ENCODE peak calls at places on chromosomes 7 and 10, in four cellular contexts. H is K562, X is HCT116, L is HepG2. G is an unnamed sample.

GRCh38 chr10:53395449-53395848 is 622.9 kb upstream of the MBL2 start:
- DNase-seq in H (no peak), X (no peak), L (no peak), G (no peak)

GRCh38 chr10:110641256-110641655 is 2.9 kb upstream of the RBM20 start:
- DNase-seq in H (peak; percentile 83), X (peak; percentile 42), L (peak; percentile 56), G (no peak)

GRCh38 chr7:98250789-98251188 is 1.2 kb downstream of the TECPR1 start:
- DNase-seq in H (peak; percentile 54), X (no peak), L (no peak), G (no peak)

GRCh38 chr7:120942861-120943260 is 7.7 kb upstream of the ING3 start:
- DNase-seq in H (no peak), X (no peak), L (no peak), G (no peak)

GRCh38 chr10:107619124-107619523 is 454.6 kb upstream of the SORCS1 start:
- DNase-seq in H (no peak), X (no peak), L (no peak), G (no peak)

GRCh38 chr10:8133146-8133545 is 78.7 kb downstream of the GATA3 start:
- DNase-seq in H (no peak), X (no peak), L (no peak), G (no peak)

GRCh38 chr10:96416643-96417042 is 57.8 kb upstream of the OPALIN start:
- DNase-seq in H (no peak), X (no peak), L (peak; percentile 76), G (no peak)

GRCh38 chr7:82778021-82778420 is 334.4 kb upstream of the CACNA2D1 start:
- DNase-seq in H (no peak), X (no peak), L (no peak), G (no peak)

GRCh38 chr10:13352519-13352918 is 4.4 kb upstream of the SEPHS1 start:
- DNase-seq in H (peak; percentile 51), X (no peak), L (peak; percentile 26), G (no peak)
- TF ChIP-seq CTCF in H (peak; percentile 68), X (peak; percentile 11), L (peak; percentile 78), G (no peak)

DNA sequence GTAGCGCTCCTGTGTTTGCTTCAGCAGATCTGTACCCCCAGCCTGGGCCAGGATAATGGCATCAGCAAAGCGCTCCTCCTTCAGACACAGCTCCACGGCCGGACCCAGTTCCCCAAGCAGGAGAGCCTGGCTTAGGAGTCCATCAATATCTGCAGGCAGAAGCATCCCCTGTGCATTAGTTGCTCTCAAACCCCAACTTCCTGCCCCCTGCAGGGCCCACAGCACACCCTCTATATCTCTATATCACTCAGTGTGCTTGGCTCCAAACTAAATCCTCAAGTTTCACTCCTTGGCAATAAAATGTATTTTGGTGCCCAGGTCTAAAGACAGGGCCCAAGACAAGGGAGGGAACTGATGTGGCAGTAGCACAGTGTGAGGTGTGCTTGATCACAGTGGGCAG is 21.6 kb downstream of the SEC31B start:
- DNase-seq in H (no peak), X (no peak), L (no peak), G (no peak)
- H3K4me3 ChIP-seq in H (no peak overlapping the region), X (no peak overlapping the region), L (no peak overlapping the region), G (no peak overlapping the region)

GRCh38 chr7:28349637-28350036 is 62.7 kb upstream of the CREB5 start:
- DNase-seq in H (no peak), X (no peak), L (peak; percentile 15), G (peak; percentile 28)
- TF ChIP-seq TCF7L2 in H (no peak), X (no peak), L (no peak), G (no peak)

DNA sequence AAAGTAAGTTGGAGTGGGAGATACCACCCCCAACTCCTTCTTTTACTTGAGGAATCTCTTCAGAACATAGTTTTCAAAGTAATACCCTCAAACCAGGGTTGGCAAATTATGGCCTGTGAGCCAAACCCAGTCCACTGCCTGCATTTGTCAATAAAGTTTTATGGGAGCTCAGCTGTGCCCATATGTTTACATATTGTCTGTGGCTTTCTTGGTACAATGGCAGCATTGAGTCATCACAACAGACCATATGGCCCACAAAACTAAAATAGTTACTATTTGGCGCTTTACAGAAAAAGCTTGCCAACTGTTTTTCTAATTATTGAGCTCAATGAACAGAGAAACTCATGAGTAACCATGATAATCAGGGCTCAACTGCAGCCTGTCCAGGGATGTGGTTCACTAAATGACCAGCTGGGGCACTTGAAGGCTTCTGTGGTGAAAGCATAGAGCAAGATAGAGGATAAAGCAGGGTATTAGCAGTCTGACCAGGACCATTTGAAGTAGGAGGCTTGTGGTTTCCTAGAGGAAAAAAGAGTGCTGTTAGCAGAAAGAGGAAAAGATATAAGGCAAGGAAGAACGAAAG is 196.0 kb upstream of the GRB10 start:
- DNase-seq in H (no peak), X (no peak), L (peak; percentile 10), G (no peak)
- TF ChIP-seq CTCF in H (no peak), X (no peak), L (no peak), G (peak; percentile 16)

DNA sequence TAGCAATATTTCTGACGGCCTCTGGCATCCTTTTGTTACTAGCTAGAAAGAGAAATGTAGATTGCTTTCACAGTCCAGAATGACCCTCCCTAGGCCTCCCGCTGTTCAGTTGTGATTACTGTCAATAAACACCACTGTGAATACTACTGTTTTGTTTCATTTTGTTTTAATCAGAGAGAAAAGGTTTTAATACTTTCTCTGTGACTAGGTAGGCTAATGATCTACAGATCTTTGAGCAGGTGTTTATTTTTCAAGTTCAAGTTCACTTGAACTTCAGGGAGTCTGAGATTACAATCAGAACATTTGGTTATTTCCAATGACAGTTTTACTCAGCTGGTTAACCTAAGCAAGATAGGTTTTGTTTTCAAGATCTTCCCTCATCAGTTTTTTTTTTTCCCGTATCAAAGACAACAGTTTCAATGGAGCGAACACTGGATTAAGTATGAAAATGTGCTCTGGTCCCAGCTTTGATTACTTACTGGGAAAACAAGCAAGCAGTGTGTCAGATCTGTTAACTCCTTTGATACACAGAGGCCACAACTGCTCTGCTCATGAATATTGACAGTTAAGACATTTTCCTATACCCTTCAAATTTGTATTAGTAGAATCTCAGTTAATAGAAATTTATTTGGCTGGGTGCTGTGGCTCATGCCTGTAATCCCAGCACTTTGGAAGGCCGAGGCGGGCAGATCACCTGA is 34.8 kb downstream of the VKORC1L1 start:
- DNase-seq in H (no peak), X (no peak), L (peak; percentile 34), G (no peak)
- H3K4me3 ChIP-seq in H (no peak overlapping the region), X (no peak overlapping the region), L (no peak overlapping the region), G (no peak overlapping the region)

DNA sequence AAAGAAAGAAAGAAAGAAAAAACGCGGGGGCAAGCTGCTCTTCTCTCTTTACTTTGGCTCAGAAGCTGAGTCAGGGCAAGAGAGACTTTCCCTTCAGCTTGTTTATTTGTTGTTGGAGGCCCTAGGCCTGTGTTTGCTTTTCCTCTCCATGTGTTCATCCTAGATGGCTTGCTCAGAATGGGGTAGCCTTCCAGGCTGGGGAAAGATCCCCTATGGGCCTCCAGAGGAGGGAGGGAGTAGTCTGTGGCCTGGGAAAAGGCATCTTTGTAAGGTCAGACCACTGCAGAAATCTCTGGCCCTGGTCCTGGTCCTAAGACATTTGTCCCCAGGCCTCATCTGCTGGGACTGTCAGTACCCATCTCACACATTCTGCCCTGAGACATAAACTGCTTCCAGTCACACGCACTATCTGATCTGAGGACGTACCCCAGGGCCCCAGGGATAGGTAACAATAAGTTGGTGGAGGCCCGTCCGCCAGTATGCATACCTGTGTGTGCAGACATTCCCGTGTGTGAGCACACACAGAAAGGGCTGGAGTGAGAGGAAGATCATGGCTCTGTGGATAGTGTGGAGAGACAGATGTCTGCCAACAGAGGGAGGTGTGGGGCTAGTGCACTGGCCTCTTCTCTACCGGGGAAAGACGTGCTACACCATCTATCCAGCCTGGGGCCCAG is 4.9 kb upstream of the SCD start:
- DNase-seq in H (peak; percentile 80), X (peak; percentile 64), L (peak; percentile 87), G (no peak)
- TF ChIP-seq TCF7L2 in H (no peak), X (no peak), L (no peak), G (no peak)

GRCh38 chr10:44339218-44339617 is 45.7 kb downstream of the CXCL12 start:
- DNase-seq in H (no peak), X (no peak), L (no peak), G (no peak)
- TF ChIP-seq CTCF in H (no peak), X (no peak), L (no peak), G (no peak)

GRCh38 chr7:127347567-127348246 is 44.8 kb downstream of the ZNF800 start:
- DNase-seq in H (peak; percentile 82), X (no peak), L (peak; percentile 28), G (peak; percentile 20)
- H3K4me3 ChIP-seq in H (peak overlapping the region; percentile 29), X (no peak overlapping the region), L (peak overlapping the region; percentile 61), G (peak overlapping the region; percentile 50)

DNA sequence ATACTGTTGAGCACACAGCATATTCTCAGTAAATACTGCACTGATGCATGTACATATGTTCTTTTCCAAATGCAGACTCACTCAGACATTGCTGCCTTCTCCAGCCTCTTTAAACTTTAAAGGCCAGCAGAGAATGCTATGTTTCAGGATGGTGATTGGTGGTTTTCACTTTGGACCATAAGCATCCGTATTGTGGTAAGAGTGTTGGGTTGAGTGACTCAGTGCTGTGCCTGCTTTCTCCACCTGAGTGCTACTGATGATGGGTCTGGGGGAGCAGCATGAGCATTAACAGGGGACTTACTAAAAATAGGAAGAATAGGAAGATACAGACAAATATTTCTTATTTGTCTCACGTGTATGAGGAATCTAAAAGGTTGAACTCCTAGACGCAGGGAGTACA is 56.3 kb upstream of the ZNF92 start:
- DNase-seq in H (no peak), X (no peak), L (no peak), G (no peak)
- TF ChIP-seq TCF7L2 in H (no peak), X (no peak), L (no peak), G (no peak)

GRCh38 chr10:124283215-124284046 is 135.3 kb downstream of the OAT start:
- DNase-seq in H (no peak), X (no peak), L (no peak), G (no peak)
- TF ChIP-seq CTCF in H (no peak), X (no peak), L (no peak), G (no peak)